ENCODE peak calls at places on chromosome 18, in seven cellular contexts. O, C, Z, N, U, V and S are unnamed samples.

GRCh38 chr18:56245856-56246575 is 392.4 kb downstream of the TXNL1 start:
- DNase-seq in O (no peak), C (peak; percentile 11), Z (no peak), N (no peak), U (no peak), V (no peak), S (no peak)

GRCh38 chr18:39205565-39205964 is 1640.0 kb upstream of the CELF4 start:
- DNase-seq in O (no peak), C (no peak), Z (no peak), N (no peak), U (no peak), V (no peak), S (peak; percentile 6)

GRCh38 chr18:69143084-69143483 is 257.6 kb upstream of the DOK6 start:
- DNase-seq in O (no peak), C (no peak), Z (no peak), N (no peak), U (no peak), V (no peak), S (no peak)

GRCh38 chr18:34709104-34709503 is 994 bp upstream of the DTNA start:
- DNase-seq in O (no peak), C (no peak), Z (no peak), N (no peak), U (peak; percentile 56), V (no peak), S (peak; percentile 81)

GRCh38 chr18:78293516-78293915 is 686.1 kb upstream of the SALL3 start:
- DNase-seq in O (no peak), C (peak; percentile 13), Z (no peak), N (no peak), U (no peak), V (no peak), S (no peak)

GRCh38 chr18:35029103-35029502 is 12.1 kb upstream of the MAPRE2 start:
- DNase-seq in O (no peak), C (no peak), Z (no peak), N (no peak), U (peak; percentile 74), V (no peak), S (no peak)

GRCh38 chr18:60894254-60894945 is 438.8 kb upstream of the CDH20 start:
- DNase-seq in O (no peak), C (no peak), Z (no peak), N (no peak), U (no peak), V (no peak), S (peak; percentile 85)

GRCh38 chr18:22169011-22169888 is at the start of gene GATA6:
- DNase-seq in O (peak; percentile 75), C (peak; percentile 92), Z (no peak), N (peak; percentile 96), U (peak; percentile 96), V (peak; percentile 85), S (peak; percentile 85)

GRCh38 chr18:21191596-21192307 is 50.3 kb upstream of the GREB1L start:
- DNase-seq in O (peak; percentile 20), C (peak; percentile 75), Z (peak; percentile 23), N (peak; percentile 82), U (no peak), V (peak; percentile 57), S (peak; percentile 34)

GRCh38 chr18:31684279-31685096 is at the start of gene B4GALT6:
- DNase-seq in O (peak; percentile 46), C (peak; percentile 92), Z (peak; percentile 46), N (peak; percentile 73), U (peak; percentile 69), V (no peak), S (peak; percentile 48)

GRCh38 chr18:8084160-8084559 is 517.0 kb downstream of the PTPRM start:
- DNase-seq in O (peak; percentile 15), C (peak; percentile 81), Z (peak; percentile 57), N (peak; percentile 32), U (no peak), V (peak; percentile 21), S (peak; percentile 46)

GRCh38 chr18:12336251-12336650 is 28.2 kb downstream of the TUBB6 start:
- DNase-seq in O (no peak), C (peak; percentile 20), Z (peak; percentile 74), N (no peak), U (no peak), V (no peak), S (peak; percentile 54)

GRCh38 chr18:6056171-6056932 is 161.0 kb upstream of the TMEM200C start:
- DNase-seq in O (peak; percentile 5), C (peak; percentile 25), Z (no peak), N (peak; percentile 8), U (no peak), V (no peak), S (no peak)

GRCh38 chr18:79525556-79526467 is 130.1 kb downstream of the NFATC1 start:
- DNase-seq in O (no peak), C (no peak), Z (no peak), N (peak; percentile 46), U (peak; percentile 77), V (no peak), S (peak; percentile 4)

GRCh38 chr18:79523738-79524180 is 128.0 kb downstream of the NFATC1 start:
- DNase-seq in O (no peak), C (no peak), Z (no peak), N (no peak), U (peak; percentile 68), V (no peak), S (no peak)

GRCh38 chr18:79522451-79523220 is 126.9 kb downstream of the NFATC1 start:
- DNase-seq in O (no peak), C (no peak), Z (no peak), N (no peak), U (peak; percentile 69), V (no peak), S (no peak)

GRCh38 chr18:79523221-79523737 is 127.5 kb downstream of the NFATC1 start:
- DNase-seq in O (no peak), C (no peak), Z (no peak), N (no peak), U (peak; percentile 46), V (no peak), S (no peak)

DNA sequence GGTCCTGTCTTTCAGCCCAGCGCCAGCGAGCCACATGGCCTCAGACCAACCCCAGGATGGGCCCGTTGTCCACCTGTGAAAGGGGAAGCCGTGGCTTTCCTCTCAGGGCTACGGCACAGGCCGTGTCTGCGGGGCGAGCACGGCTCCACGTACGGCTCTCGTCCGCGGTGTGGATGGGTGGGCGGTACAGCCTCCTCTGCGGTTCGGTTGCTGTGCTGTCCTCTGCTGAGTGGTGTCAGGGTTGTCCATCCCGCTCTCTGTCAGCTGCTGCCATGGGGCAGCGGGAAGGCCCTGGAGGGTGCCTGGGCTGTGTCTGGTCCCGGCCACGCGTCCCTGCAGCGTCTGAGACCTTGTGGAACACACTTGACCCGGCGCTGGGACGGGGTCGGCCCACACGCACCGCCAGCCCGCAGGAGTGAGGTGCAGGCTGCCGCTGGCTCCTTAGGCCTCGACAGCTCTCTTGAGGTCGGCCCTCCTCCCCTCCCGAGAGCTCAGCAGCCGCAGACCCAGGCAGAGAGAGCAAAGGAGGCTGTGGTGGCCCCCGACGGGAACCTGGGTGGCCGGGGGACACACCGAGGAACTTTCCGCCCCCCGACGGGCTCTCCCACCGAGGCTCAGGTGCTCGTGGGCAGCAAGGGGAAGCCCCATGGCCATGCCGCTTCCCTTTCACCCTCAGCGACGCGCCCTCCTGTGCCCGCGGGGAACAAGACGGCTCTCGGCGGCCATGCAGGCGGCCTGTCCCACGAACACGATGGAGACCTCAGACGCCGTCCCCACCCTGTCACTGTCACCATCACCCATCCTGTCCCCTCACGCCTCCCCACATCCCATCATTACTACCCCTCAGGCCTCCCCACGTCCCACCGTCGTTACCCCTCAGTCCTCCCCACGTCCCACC is 128.7 kb downstream of the NFATC1 start:
- DNase-seq in O (no peak), C (no peak), Z (no peak), N (no peak), U (peak; percentile 74), V (no peak), S (no peak)
- H3K4me1 ChIP-seq in O (no peaks in the 10 kb centered on the region), C (no peaks in the 10 kb centered on the region), Z (peaks cover 5% of the 10 kb centered on the region), N (no peaks in the 10 kb centered on the region), U (no peaks in the 10 kb centered on the region), V (no peaks in the 10 kb centered on the region), S (no peaks in the 10 kb centered on the region)

GRCh38 chr18:36038102-36038663 is 29.2 kb downstream of the RPRD1A start:
- DNase-seq in O (no peak), C (no peak), Z (no peak), N (no peak), U (no peak), V (no peak), S (no peak)

GRCh38 chr18:36035253-36035652 is 32.1 kb downstream of the RPRD1A start:
- DNase-seq in O (no peak), C (no peak), Z (no peak), N (no peak), U (no peak), V (no peak), S (no peak)

GRCh38 chr18:36031407-36031806 is 36.0 kb downstream of the RPRD1A start:
- DNase-seq in O (no peak), C (no peak), Z (no peak), N (no peak), U (no peak), V (no peak), S (no peak)

GRCh38 chr18:36031903-36032302 is 35.5 kb downstream of the RPRD1A start:
- DNase-seq in O (no peak), C (no peak), Z (no peak), N (no peak), U (no peak), V (no peak), S (no peak)

DNA sequence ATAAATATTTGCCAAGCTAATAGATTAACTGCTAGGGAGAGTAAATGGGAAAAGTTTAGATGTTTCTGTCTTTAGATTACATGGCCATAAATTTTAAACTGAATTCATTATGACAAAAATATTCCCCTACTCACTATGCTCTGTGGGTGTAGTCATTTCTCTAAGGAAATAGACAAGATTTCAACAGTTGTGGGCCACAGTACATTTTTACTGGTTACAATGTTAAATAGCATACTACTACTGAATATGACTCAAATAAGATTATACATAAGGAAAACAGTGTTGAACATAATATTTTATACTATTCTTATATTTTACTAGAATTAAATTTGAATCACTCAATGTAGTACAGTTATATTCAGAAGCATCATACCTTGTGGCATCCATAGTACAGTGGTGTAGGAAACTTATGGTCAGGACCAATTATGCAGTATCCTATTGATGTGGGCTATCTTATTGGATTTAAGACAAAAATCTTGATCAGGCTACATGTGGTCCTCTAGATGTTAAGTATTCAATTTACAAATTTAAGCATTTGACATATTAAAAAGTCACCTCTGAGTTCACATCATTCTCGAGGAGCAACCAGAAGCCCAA is 33.0 kb downstream of the RPRD1A start:
- DNase-seq in O (no peak), C (no peak), Z (no peak), N (no peak), U (no peak), V (no peak), S (no peak)
- H3K4me1 ChIP-seq in O (peaks cover 3% of the 10 kb centered on the region), C (peaks cover 6% of the 10 kb centered on the region), Z (no peaks in the 10 kb centered on the region), N (no peaks in the 10 kb centered on the region), U (peaks cover 4% of the 10 kb centered on the region), V (no peaks in the 10 kb centered on the region), S (peaks cover 10% of the 10 kb centered on the region)

DNA sequence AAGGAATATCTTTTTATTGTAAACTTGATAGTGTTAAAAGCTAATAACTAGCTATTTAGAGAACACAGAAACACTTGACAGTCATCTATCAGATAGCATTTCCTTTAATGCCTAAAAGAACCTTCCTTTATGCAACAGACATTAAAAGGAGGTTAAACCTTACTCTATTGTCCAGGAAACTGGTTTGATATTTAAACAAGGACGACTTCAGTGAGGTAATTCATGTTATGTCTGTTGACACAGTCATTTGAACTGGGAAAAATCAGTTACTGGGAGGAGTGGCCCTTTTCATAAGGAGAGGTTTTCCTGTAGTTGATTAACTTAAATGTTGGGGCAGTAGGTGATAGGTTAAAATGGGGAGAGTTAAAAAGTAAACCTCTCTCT is 6.7 kb downstream of the TGIF1 start:
- DNase-seq in O (no peak), C (no peak), Z (no peak), N (peak; percentile 59), U (no peak), V (no peak), S (no peak)
- H3K4me1 ChIP-seq in O (peaks cover 40% of the 10 kb centered on the region), C (peaks cover 54% of the 10 kb centered on the region), Z (peaks cover 5% of the 10 kb centered on the region), N (peaks cover 28% of the 10 kb centered on the region), U (peaks cover 14% of the 10 kb centered on the region), V (peaks cover 40% of the 10 kb centered on the region), S (peaks cover 43% of the 10 kb centered on the region)

GRCh38 chr18:2914185-2914584 is 67.4 kb downstream of the EMILIN2 start:
- DNase-seq in O (no peak), C (no peak), Z (no peak), N (no peak), U (peak; percentile 65), V (no peak), S (no peak)
- H3K4me1 ChIP-seq in O (no peaks in the 10 kb centered on the region), C (peaks cover 14% of the 10 kb centered on the region), Z (peaks cover 6% of the 10 kb centered on the region), N (peaks cover 6% of the 10 kb centered on the region), U (peaks cover 5% of the 10 kb centered on the region), V (no peaks in the 10 kb centered on the region), S (no peaks in the 10 kb centered on the region)